ENCODE peak calls at places on chromosome 15, in four cellular contexts. One of them, this sample, is unnamed.

GRCh38 chr15:63000706-63001105 is 41.8 kb upstream of the TPM1 start:
- DNase-seq in caudate nucleus: no peak
- DNase-seq in NCI-H774: no peak
- DNase-seq in WTC11: no peak
- DNase-seq in this sample: no peak

GRCh38 chr15:79394231-79394630 is 37.9 kb upstream of the MINAR1 start:
- DNase-seq in WTC11: no peak
- DNase-seq in caudate nucleus: no peak
- DNase-seq in NCI-H774: no peak
- DNase-seq in this sample: no peak

GRCh38 chr15:43763819-43764446 is 12.8 kb downstream of the ELL3 start:
- DNase-seq in NCI-H774: no peak
- DNase-seq in caudate nucleus: no peak
- DNase-seq in WTC11: no peak
- DNase-seq in this sample: no peak

GRCh38 chr15:26179906-26180305 is 316.8 kb upstream of the ATP10A start:
- DNase-seq in WTC11: peak
- DNase-seq in NCI-H774: peak
- DNase-seq in caudate nucleus: peak
- DNase-seq in this sample: no peak

GRCh38 chr15:68818671-68819450 is 1.8 kb downstream of the ANP32A start:
- DNase-seq in NCI-H774: no peak
- DNase-seq in WTC11: peak
- DNase-seq in caudate nucleus: peak
- DNase-seq in this sample: no peak

GRCh38 chr15:90697180-90697579 is 20.0 kb upstream of the BLM start:
- DNase-seq in caudate nucleus: no peak
- DNase-seq in NCI-H774: no peak
- DNase-seq in WTC11: no peak
- DNase-seq in this sample: no peak

GRCh38 chr15:35305031-35305555 is 220.0 kb upstream of the NANOGP8 start:
- DNase-seq in WTC11: no peak
- DNase-seq in caudate nucleus: no peak
- DNase-seq in NCI-H774: no peak
- DNase-seq in this sample: no peak

GRCh38 chr15:90845201-90845949 is 23.0 kb upstream of the FURIN start:
- DNase-seq in WTC11: no peak
- DNase-seq in NCI-H774: no peak
- DNase-seq in caudate nucleus: no peak
- DNase-seq in this sample: peak

GRCh38 chr15:40357723-40358491 is at the start of gene DISP2:
- DNase-seq in NCI-H774: peak
- DNase-seq in caudate nucleus: peak
- DNase-seq in WTC11: peak
- DNase-seq in this sample: peak

GRCh38 chr15:69526086-69526485 is 73.5 kb downstream of the RPLP1 start:
- DNase-seq in WTC11: no peak
- DNase-seq in caudate nucleus: no peak
- DNase-seq in NCI-H774: no peak
- DNase-seq in this sample: no peak

GRCh38 chr15:69718916-69719315 is 266.3 kb downstream of the RPLP1 start:
- DNase-seq in caudate nucleus: no peak
- DNase-seq in NCI-H774: no peak
- DNase-seq in WTC11: no peak
- DNase-seq in this sample: no peak

GRCh38 chr15:78299302-78300102 is at the start of gene SKIC8:
- DNase-seq in NCI-H774: peak
- DNase-seq in caudate nucleus: peak
- DNase-seq in WTC11: peak
- DNase-seq in this sample: peak

GRCh38 chr15:66852064-66852905 is 150.2 kb downstream of the SMAD6 start:
- DNase-seq in NCI-H774: no peak
- DNase-seq in caudate nucleus: no peak
- DNase-seq in WTC11: no peak
- DNase-seq in this sample: no peak

GRCh38 chr15:92821491-92822116 is 78.5 kb upstream of the CHD2 start:
- DNase-seq in caudate nucleus: no peak
- DNase-seq in WTC11: no peak
- DNase-seq in NCI-H774: no peak
- DNase-seq in this sample: no peak

GRCh38 chr15:34297059-34297458 is 40.5 kb downstream of the SLC12A6 start:
- DNase-seq in NCI-H774: no peak
- DNase-seq in caudate nucleus: no peak
- DNase-seq in WTC11: no peak
- DNase-seq in this sample: no peak

GRCh38 chr15:73787621-73788020 is 34.5 kb upstream of the INSYN1 start:
- DNase-seq in caudate nucleus: no peak
- DNase-seq in WTC11: no peak
- DNase-seq in NCI-H774: no peak
- DNase-seq in this sample: no peak

This sample was measured in amniotic stem cell.